ENCODE peak calls at places on chromosome 16, in ten cellular contexts. S is cardiac fibroblast, O is body of pancreas, E is left ventricle myocardium inferior, X is astrocyte of the spinal cord, G is fibroblast of pulmonary artery, R is GM12864, K is psoas muscle, F is IMR-90, V is BJ. C is an unnamed sample.

GRCh38 chr16:75116081-75116910 is at the start of gene LDHD:
- DNase-seq in S (peak; percentile 66), O (peak; percentile 91), E (peak; percentile 83), X (peak; percentile 56), G (peak; percentile 58), R (no peak), K (peak; percentile 94), F (no peak), V (no peak), C (no peak)

GRCh38 chr16:50640391-50640790 is 40.7 kb downstream of the SNX20 start:
- DNase-seq in S (no peak), O (no peak), E (no peak), X (no peak), G (no peak), R (no peak), K (no peak), F (no peak), V (no peak), C (no peak)

GRCh38 chr16:12341966-12342365 is 365.4 kb downstream of the SNX29 start:
- DNase-seq in S (peak; percentile 31), O (no peak), E (no peak), X (no peak), G (no peak), R (no peak), K (no peak), F (peak; percentile 31), V (no peak), C (no peak)

GRCh38 chr16:67703626-67704025 is 15.5 kb downstream of the GFOD2 start:
- DNase-seq in S (no peak), O (no peak), E (no peak), X (no peak), G (no peak), R (no peak), K (no peak), F (no peak), V (no peak), C (no peak)

GRCh38 chr16:20844588-20844987 is 38.3 kb downstream of the REXO5 start:
- DNase-seq in S (no peak), O (no peak), E (no peak), X (no peak), G (no peak), R (no peak), K (no peak), F (no peak), V (no peak), C (no peak)

GRCh38 chr16:81623365-81624102 is 155.6 kb upstream of the PLCG2 start:
- DNase-seq in S (peak; percentile 70), O (peak; percentile 51), E (no peak), X (peak; percentile 67), G (peak; percentile 68), R (peak; percentile 34), K (no peak), F (peak; percentile 43), V (no peak), C (no peak)

GRCh38 chr16:1447965-1448364 is 3.6 kb upstream of the CCDC154 start:
- DNase-seq in S (no peak), O (no peak), E (no peak), X (no peak), G (no peak), R (no peak), K (no peak), F (no peak), V (no peak), C (no peak)

GRCh38 chr16:11297492-11298142 is 16.5 kb upstream of the PRM1 start:
- DNase-seq in S (peak; percentile 18), O (peak; percentile 71), E (peak; percentile 77), X (peak; percentile 73), G (peak; percentile 50), R (peak; percentile 71), K (peak; percentile 83), F (peak; percentile 70), V (peak; percentile 22), C (peak; percentile 33)

GRCh38 chr16:86580798-86581185 is 2.4 kb downstream of the FOXL1 start:
- DNase-seq in S (no peak), O (no peak), E (no peak), X (no peak), G (no peak), R (no peak), K (no peak), F (no peak), V (no peak), C (no peak)
- H3K4me3 ChIP-seq in S (peak overlapping the region; percentile 58), O (no peak overlapping the region), E (peak overlapping the region; percentile 54), X (peak overlapping the region; percentile 54), G (peak overlapping the region; percentile 25), R (no peak overlapping the region), K (no peak overlapping the region), F (peak overlapping the region; percentile 71), V (no peak overlapping the region), C (peak overlapping the region; percentile 86)

GRCh38 chr16:4846503-4846900 is 586 bp downstream of the GLYR1 start:
- DNase-seq in S (peak; percentile 65), O (peak; percentile 52), E (peak; percentile 31), X (peak; percentile 56), G (peak; percentile 56), R (no peak), K (peak; percentile 80), F (peak; percentile 55), V (no peak), C (no peak)

GRCh38 chr16:4852221-4852872 is 5.1 kb downstream of the UBN1 start:
- DNase-seq in S (peak; percentile 51), O (no peak), E (no peak), X (peak; percentile 13), G (peak; percentile 36), R (no peak), K (no peak), F (peak; percentile 16), V (no peak), C (no peak)

GRCh38 chr16:4847774-4848587 is 700 bp downstream of the UBN1 start:
- DNase-seq in S (peak; percentile 85), O (peak; percentile 75), E (peak; percentile 47), X (peak; percentile 57), G (peak; percentile 70), R (no peak), K (peak; percentile 82), F (peak; percentile 64), V (no peak), C (no peak)

GRCh38 chr16:4850211-4850610 is 2.9 kb downstream of the UBN1 start:
- DNase-seq in S (no peak), O (no peak), E (no peak), X (no peak), G (no peak), R (no peak), K (no peak), F (peak; percentile 6), V (no peak), C (no peak)

GRCh38 chr16:4846901-4847773 is at the start of the genes GLYR1 and UBN1:
- DNase-seq in S (peak; percentile 96), O (peak; percentile 100), E (peak; percentile 100), X (peak; percentile 97), G (peak; percentile 97), R (peak; percentile 82), K (peak; percentile 100), F (peak; percentile 95), V (peak; percentile 70), C (peak; percentile 82)
- TF ChIP-seq CTCF in S (no peak), O (no peak), E (no peak), X (no peak), G (no peak), R (no peak), K (no peak), F (no peak), V (no peak), C (no peak)

GRCh38 chr16:72952404-72953301 is 95.3 kb downstream of the ZFHX3 start:
- DNase-seq in S (peak; percentile 84), O (no peak), E (no peak), X (peak; percentile 90), G (peak; percentile 50), R (no peak), K (no peak), F (peak; percentile 89), V (peak; percentile 57), C (peak; percentile 67)

GRCh38 chr16:72948238-72948559 is 99.7 kb downstream of the ZFHX3 start:
- DNase-seq in S (no peak), O (no peak), E (no peak), X (no peak), G (no peak), R (no peak), K (no peak), F (no peak), V (no peak), C (no peak)

GRCh38 chr16:72951916-72952315 is 96.0 kb downstream of the ZFHX3 start:
- DNase-seq in S (no peak), O (no peak), E (no peak), X (no peak), G (no peak), R (no peak), K (no peak), F (no peak), V (no peak), C (no peak)

GRCh38 chr16:72947379-72948237 is 100.3 kb downstream of the ZFHX3 start:
- DNase-seq in S (peak; percentile 63), O (peak; percentile 50), E (no peak), X (no peak), G (no peak), R (no peak), K (peak; percentile 72), F (no peak), V (no peak), C (no peak)

GRCh38 chr16:72950669-72951068 is 97.3 kb downstream of the ZFHX3 start:
- DNase-seq in S (no peak), O (no peak), E (no peak), X (no peak), G (no peak), R (no peak), K (no peak), F (no peak), V (no peak), C (no peak)
- H3K4me3 ChIP-seq in S (no peak overlapping the region), O (no peak overlapping the region), E (no peak overlapping the region), X (no peak overlapping the region), G (no peak overlapping the region), R (no peak overlapping the region), K (no peak overlapping the region), F (no peak overlapping the region), V (no peak overlapping the region), C (no peak overlapping the region)

GRCh38 chr16:66517586-66518263 is 32.2 kb downstream of the TK2 start:
- DNase-seq in S (no peak), O (peak; percentile 34), E (peak; percentile 50), X (no peak), G (no peak), R (no peak), K (peak; percentile 68), F (no peak), V (no peak), C (no peak)

GRCh38 chr16:66516808-66517585 is 32.9 kb downstream of the TK2 start:
- DNase-seq in S (peak; percentile 99), O (peak; percentile 98), E (peak; percentile 97), X (peak; percentile 98), G (peak; percentile 99), R (peak; percentile 96), K (peak; percentile 99), F (peak; percentile 99), V (peak; percentile 95), C (peak; percentile 98)

GRCh38 chr16:66512589-66513404 is 37.1 kb downstream of the TK2 start:
- DNase-seq in S (peak; percentile 79), O (no peak), E (no peak), X (peak; percentile 28), G (peak; percentile 73), R (no peak), K (no peak), F (no peak), V (no peak), C (no peak)

GRCh38 chr16:66516172-66516807 is 33.6 kb downstream of the TK2 start:
- DNase-seq in S (no peak), O (no peak), E (no peak), X (no peak), G (no peak), R (no peak), K (no peak), F (no peak), V (no peak), C (no peak)

DNA sequence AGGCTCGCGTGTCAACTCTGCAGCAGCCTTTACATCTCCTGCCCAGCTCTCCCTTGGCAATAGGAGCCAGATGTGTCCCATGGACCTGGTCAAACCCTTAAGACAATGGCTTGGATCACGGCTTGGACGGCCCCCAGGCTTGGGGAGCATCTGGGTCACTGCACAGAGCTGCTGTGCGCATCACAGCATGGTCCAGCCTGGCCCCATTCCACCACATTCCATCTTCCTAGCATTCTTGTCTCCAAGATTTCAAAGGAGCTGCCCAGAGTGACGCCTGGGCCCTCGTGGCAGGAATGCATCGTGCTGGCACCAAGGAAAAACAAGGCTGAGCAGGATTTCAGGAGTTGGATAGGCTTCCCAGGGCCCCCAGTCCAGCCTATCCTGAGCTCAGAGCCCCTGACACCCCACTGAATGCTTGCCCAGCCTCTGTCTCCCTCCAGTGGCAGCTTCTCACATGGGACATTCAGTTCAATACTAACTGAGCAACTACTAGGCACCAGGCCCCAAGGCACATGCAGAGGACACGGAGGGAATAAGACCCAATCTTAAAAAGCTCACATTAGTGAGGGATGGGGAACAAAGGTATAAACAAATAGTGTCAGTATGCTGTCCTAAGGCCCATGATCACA is 34.3 kb downstream of the TK2 start:
- DNase-seq in S (peak; percentile 66), O (no peak), E (no peak), X (peak; percentile 69), G (peak; percentile 77), R (no peak), K (peak; percentile 64), F (peak; percentile 37), V (no peak), C (no peak)
- TF ChIP-seq CTCF in S (peak; percentile 63), O (peak; percentile 38), E (peak; percentile 50), X (peak; percentile 59), G (peak; percentile 67), R (peak; percentile 45), K (peak; percentile 36), F (peak; percentile 61), V (peak; percentile 61), C (peak; percentile 64)

C was measured in AG04450.